ENCODE peak calls at places on chromosome 16, in seven cellular contexts. M is uterus, Q is lower leg skin, T is keratinocyte, A is IMR-90, S is BJ, G is lower lobe of right lung. W is an unnamed sample.
A peak's percentile ranks its signal among the peaks of the same experiment; 100 is the strongest.

GRCh38 chr16:11651796-11652195 is 16.5 kb upstream of the SNN start:
- DNase-seq in M (no peak), A (no peak), Q (no peak), T (no peak), S (no peak), G (no peak), W (no peak)

GRCh38 chr16:88628512-88628974 is 9.8 kb upstream of the IL17C start:
- DNase-seq in M (no peak), S (no peak), G (no peak), A (no peak), Q (no peak), T (no peak), W (no peak)

GRCh38 chr16:67865318-67865717 is 7.5 kb upstream of the EDC4 start:
- DNase-seq in M (no peak), A (peak; percentile 26), G (no peak), Q (no peak), T (no peak), S (no peak), W (no peak)

GRCh38 chr16:19223235-19223847 is 55.3 kb downstream of the SYT17 start:
- DNase-seq in Q (no peak), A (peak; percentile 4), G (no peak), T (no peak), S (no peak), M (no peak), W (no peak)

GRCh38 chr16:19837331-19837943 is 47.2 kb downstream of the GPRC5B start:
- DNase-seq in Q (no peak), G (no peak), T (no peak), S (no peak), A (no peak), M (no peak), W (no peak)

GRCh38 chr16:88458039-88458772 is 5.1 kb downstream of the ZFPM1 start:
- DNase-seq in S (no peak), T (no peak), A (no peak), G (no peak), Q (no peak), M (no peak), W (no peak)

GRCh38 chr16:30474062-30474452 is 1.5 kb downstream of the ITGAL start:
- DNase-seq in G (no peak), M (no peak), T (no peak), A (no peak), Q (no peak), S (no peak), W (no peak)

GRCh38 chr16:28543072-28543471 is 4.3 kb upstream of the NUPR1 start:
- DNase-seq in G (peak; percentile 77), M (no peak), A (no peak), S (no peak), T (no peak), Q (peak; percentile 62), W (no peak)

GRCh38 chr16:57244463-57244766 is 644 bp upstream of the ARL2BP start:
- DNase-seq in G (no peak), M (no peak), T (no peak), S (no peak), Q (no peak), A (no peak), W (no peak)

GRCh38 chr16:19114359-19115147 is 789 bp downstream of the ITPRIPL2 start:
- DNase-seq in Q (peak; percentile 65), S (no peak), A (peak; percentile 68), M (peak; percentile 69), T (no peak), G (peak; percentile 78), W (no peak)

DNA sequence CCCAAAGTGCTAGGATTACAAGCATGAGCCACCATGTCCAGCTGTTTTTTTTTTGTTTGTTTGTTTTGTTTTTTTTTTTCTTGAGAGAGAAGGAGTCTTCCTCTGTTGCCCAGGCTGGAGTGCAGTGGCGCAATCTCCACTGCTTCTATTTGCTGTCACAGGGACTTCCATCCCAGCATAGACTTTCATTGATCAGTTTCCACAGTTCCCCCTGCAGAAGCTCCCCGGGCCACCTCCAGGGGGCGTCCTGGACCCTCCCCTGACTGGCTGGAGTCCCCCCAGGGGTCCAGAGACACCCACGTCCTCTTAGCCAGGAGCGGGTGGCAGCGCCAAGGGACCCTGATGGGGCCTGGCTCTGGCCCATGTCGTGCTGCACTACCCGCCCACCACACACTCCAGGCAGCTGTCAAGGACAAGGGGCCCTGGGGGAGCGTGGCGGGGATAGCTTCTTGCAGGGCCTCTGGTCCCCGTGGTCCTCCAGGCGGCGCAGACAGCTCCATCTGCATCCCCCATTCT is 3.1 kb upstream of the NPW start:
- DNase-seq in G (no peak), A (no peak), Q (no peak), M (no peak), T (no peak), S (no peak), W (no peak)
- TF ChIP-seq CTCF in G (peak; percentile 28), A (peak; percentile 32), Q (no peak), M (no peak), T (peak; percentile 30), S (peak; percentile 53), W (peak; percentile 52)

DNA sequence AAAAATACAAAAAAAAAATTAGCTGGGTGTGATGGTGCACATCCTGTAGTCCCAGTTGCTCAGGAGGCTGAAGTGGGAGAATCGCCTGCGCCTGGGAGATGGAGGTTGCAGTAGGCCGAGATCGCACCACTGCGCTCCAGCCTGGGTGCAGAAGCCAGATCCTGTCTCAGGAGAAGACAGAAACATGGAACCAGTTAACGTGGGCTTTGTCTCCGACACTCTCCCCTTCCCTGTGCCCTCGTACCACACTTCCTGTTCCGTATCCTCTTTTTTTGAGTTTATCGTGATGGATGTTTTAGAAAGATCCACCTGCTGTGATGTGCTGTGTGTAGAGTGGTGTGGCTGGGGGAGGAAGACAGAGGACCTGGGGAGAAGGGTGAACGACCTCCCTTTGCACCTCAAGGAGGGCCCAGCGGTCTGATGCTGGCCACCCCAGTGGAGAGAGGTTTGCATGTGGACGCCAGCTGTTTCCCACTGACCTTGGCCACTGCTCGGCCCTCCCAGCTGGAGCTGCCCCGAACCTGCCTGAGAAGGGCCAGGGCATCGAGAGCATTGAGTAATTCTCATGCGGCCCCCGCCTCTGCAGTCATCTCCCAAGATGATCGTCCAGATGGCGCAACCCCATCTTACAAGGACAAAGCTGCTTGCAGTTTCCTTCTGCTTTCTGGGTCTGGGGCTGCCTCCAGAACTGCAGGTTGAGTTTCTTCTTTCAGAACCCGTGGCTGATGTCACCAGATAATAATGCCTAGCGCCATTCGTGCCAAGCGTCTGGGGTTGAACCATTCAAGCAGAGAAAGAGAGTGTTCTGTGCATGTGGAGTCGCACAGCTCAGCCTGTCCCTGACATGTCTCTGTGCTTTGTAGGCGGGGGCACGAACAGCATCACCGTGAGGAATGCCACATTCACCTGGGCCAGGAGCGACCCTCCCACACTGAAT is 126.3 kb downstream of the ABCC1 start:
- DNase-seq in Q (peak; percentile 58), A (peak; percentile 41), G (peak; percentile 87), M (no peak), S (peak; percentile 37), T (no peak), W (peak; percentile 31)
- H3K4me3 ChIP-seq in Q (no peak overlapping the region), A (no peak overlapping the region), G (no peak overlapping the region), M (no peak overlapping the region), S (no peak overlapping the region), T (no peak overlapping the region), W (no peak overlapping the region)

GRCh38 chr16:6170022-6170421 is 1072.4 kb upstream of the EEF2KMT start:
- DNase-seq in M (no peak), S (no peak), T (no peak), Q (no peak), A (no peak), G (no peak), W (no peak)

GRCh38 chr16:6160871-6161270 is 1063.3 kb upstream of the EEF2KMT start:
- DNase-seq in S (no peak), T (no peak), A (no peak), Q (no peak), G (no peak), M (no peak), W (no peak)

GRCh38 chr16:6160303-6160702 is 1062.7 kb upstream of the EEF2KMT start:
- DNase-seq in T (no peak), S (no peak), Q (no peak), M (no peak), G (no peak), A (no peak), W (no peak)

DNA sequence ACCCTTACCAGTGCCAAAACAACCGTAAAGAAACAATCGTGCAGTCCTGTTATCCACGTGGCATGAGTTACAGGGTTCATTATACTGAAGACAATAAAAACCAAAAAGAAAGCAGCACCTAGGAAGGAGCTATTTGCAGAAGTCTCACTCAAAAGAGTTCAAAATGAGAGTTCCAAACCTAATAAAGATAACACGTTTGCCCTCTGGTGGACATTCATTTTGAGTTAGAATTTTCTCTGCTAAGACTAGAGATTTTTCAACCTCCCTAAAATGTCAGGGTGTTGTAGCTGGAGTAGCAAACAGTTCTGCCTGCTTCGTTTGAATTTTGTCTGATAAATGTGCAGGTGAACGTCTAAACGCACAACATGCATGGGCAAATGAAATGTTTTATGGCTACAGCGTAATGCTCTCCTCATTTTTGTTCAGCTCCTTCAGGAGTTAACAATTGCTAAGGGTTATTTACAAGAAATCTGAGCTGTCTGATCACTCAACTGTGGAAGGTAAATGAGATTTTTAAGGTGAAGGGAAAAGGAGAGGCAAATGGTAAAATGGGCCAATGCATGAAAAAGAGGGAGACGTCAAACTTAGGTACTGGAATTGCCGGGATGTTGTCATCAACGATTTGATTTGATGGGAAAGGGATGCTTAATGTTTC is 1067.9 kb upstream of the EEF2KMT start:
- DNase-seq in G (no peak), S (no peak), T (no peak), M (no peak), Q (no peak), A (no peak), W (no peak)
- TF ChIP-seq CTCF in G (no peak), S (no peak), T (no peak), M (no peak), Q (no peak), A (no peak), W (peak; percentile 30)

GRCh38 chr16:81237942-81238295 is 570 bp upstream of the BCO1 start:
- DNase-seq in G (no peak), Q (no peak), M (no peak), T (no peak), S (no peak), A (no peak), W (no peak)
- H3K4me3 ChIP-seq in G (no peak overlapping the region), Q (no peak overlapping the region), M (peak overlapping the region; percentile 37), T (peak overlapping the region; percentile 64), S (no peak overlapping the region), A (no peak overlapping the region), W (peak overlapping the region; percentile 66)

DNA sequence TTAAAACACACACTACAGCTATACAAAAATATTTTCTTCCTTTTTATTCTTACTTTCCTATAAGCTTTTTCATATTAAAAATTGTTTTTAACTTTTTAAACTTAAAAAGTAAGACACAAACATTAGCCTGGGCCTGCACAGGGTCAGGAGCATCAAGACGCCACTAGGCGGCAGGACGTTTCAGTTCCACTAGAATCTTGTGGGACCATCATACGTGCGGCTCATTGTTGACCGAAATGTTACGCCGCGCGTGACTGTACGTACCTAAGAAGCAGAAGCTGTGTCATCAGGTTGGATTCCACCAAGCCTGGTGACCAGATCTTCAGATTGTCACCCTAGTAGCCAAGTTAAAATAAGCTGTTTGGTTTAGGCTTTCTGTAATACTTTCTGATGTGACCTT is 47.1 kb downstream of the USP10 start:
- DNase-seq in M (no peak), A (no peak), S (no peak), G (no peak), T (no peak), Q (no peak), W (no peak)
- TF ChIP-seq CTCF in M (no peak), A (peak; percentile 20), S (peak; percentile 34), G (peak; percentile 16), T (peak; percentile 37), Q (no peak), W (peak; percentile 42)